ENCODE peak calls at places on chromosomes 11 and 22, in ten cellular contexts. E is tibial nerve, U is cardiac muscle cell, D is WERI-Rb-1, R is fibroblast of lung, H is BJ, B is GM23338, N is A549, A is upper lobe of left lung, Y is epithelial cell of proximal tubule. K is an unnamed sample.

GRCh38 chr22:44971651-44972362 is 38.0 kb downstream of the PHF21B start:
- DNase-seq in E (no peak), U (no peak), D (no peak), R (no peak), H (no peak), B (no peak), N (no peak), A (no peak), Y (no peak), K (no peak)

GRCh38 chr11:121321614-121322243 is 29.2 kb downstream of the SC5D start:
- DNase-seq in E (peak; percentile 41), U (peak; percentile 24), D (peak; percentile 67), R (peak; percentile 10), H (no peak), B (peak; percentile 79), N (no peak), A (no peak), Y (no peak), K (peak; percentile 37)

GRCh38 chr22:31622980-31623379 is 39.0 kb downstream of the PISD start:
- DNase-seq in E (no peak), U (no peak), D (no peak), R (no peak), H (no peak), B (no peak), N (no peak), A (no peak), Y (no peak), K (no peak)

GRCh38 chr11:73124796-73125195 is 17.3 kb downstream of the FCHSD2 start:
- DNase-seq in E (no peak), U (no peak), D (no peak), R (no peak), H (no peak), B (no peak), N (no peak), A (no peak), Y (no peak), K (no peak)

GRCh38 chr11:93727985-93728791 is 13.1 kb downstream of the TAF1D start:
- DNase-seq in E (no peak), U (no peak), D (no peak), R (no peak), H (no peak), B (no peak), N (no peak), A (no peak), Y (no peak), K (peak; percentile 54)

GRCh38 chr11:35579557-35580396 is 38.5 kb upstream of the FJX1 start:
- DNase-seq in E (peak; percentile 44), U (no peak), D (no peak), R (peak; percentile 87), H (peak; percentile 93), B (no peak), N (peak; percentile 69), A (no peak), Y (peak; percentile 7), K (peak; percentile 97)

GRCh38 chr22:44735518-44736428 is 16.6 kb upstream of the ARHGAP8 start:
- DNase-seq in E (peak; percentile 90), U (peak; percentile 82), D (peak; percentile 83), R (no peak), H (no peak), B (peak; percentile 92), N (peak; percentile 52), A (peak; percentile 91), Y (no peak), K (peak; percentile 39)

GRCh38 chr11:10091314-10092045 is 202.5 kb downstream of the SBF2 start:
- DNase-seq in E (no peak), U (no peak), D (no peak), R (peak; percentile 26), H (no peak), B (no peak), N (no peak), A (no peak), Y (no peak), K (no peak)

GRCh38 chr11:40819230-40819629 is 640.2 kb downstream of the LRRC4C start:
- DNase-seq in E (no peak), U (no peak), D (no peak), R (no peak), H (no peak), B (peak; percentile 48), N (no peak), A (no peak), Y (no peak), K (no peak)

DNA sequence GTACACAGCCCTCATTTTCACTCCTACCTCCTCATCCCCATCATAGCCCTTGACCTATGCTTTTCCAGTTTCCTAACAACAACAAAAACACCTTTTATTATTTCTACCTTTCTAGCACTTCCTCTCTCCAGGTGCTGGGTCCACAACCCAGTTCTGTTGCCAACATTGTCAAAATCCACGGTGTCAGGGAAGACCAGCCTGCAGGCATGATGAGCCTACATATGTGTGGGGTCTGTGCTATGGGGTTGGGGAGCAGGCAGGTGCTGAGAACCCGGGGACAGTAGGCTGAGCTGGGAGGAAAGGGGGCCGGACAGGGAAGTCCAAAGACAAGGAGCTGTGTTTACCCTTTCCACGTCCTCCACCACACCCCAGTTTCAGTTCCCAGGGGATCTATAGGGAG is 711 bp upstream of the ZPR1 start:
- DNase-seq in E (no peak), U (no peak), D (no peak), R (no peak), H (no peak), B (no peak), N (no peak), A (no peak), Y (no peak), K (no peak)
- H3K4me3 ChIP-seq in E (peak overlapping the region; percentile 67), U (peak overlapping the region; percentile 82), D (peak overlapping the region; percentile 85), R (peak overlapping the region; percentile 90), H (peak overlapping the region; percentile 80), B (peak overlapping the region; percentile 74), N (peak overlapping the region; percentile 94), A (peak overlapping the region; percentile 79), Y (peak overlapping the region; percentile 89), K (peak overlapping the region; percentile 87)

DNA sequence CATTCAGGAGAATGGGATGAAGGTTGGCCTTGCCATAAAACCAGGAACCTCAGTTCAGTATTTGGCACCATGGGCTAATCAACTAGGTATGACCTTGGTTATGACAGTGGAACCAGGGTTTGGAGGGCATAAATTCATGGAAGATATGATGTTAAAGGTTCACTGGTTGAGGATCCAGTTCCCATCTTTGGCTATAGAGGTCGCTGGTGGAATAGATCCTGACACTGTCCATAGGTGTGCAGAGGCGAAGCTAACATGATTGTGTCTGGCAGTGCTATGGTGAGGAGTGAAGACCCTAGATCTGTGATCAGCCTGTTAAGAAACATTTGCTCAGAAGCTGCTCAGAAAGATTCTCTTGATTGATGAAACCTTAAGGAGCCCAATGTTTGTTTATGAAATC is 5.7 kb downstream of the NF2 start:
- DNase-seq in E (no peak), U (peak; percentile 31), D (peak; percentile 23), R (no peak), H (no peak), B (peak; percentile 52), N (peak; percentile 16), A (no peak), Y (no peak), K (no peak)
- TF ChIP-seq CTCF in E (no peak), U (peak; percentile 34), D (peak; percentile 69), R (peak; percentile 32), H (peak; percentile 33), B (peak; percentile 57), N (peak; percentile 18), A (no peak), Y (peak; percentile 65), K (peak; percentile 34)

GRCh38 chr22:18070041-18070440 is 7.7 kb upstream of the PEX26 start:
- DNase-seq in E (no peak), U (no peak), D (no peak), R (no peak), H (no peak), B (no peak), N (no peak), A (no peak), Y (no peak), K (no peak)
- H3K4me3 ChIP-seq in E (no peak overlapping the region), U (no peak overlapping the region), D (no peak overlapping the region), R (no peak overlapping the region), H (no peak overlapping the region), B (no peak overlapping the region), N (no peak overlapping the region), A (no peak overlapping the region), Y (no peak overlapping the region), K (no peak overlapping the region)

GRCh38 chr11:68509105-68509504 is 48.6 kb downstream of the PPP6R3 start:
- DNase-seq in E (no peak), U (no peak), D (no peak), R (peak; percentile 28), H (peak; percentile 17), B (peak; percentile 28), N (no peak), A (no peak), Y (no peak), K (peak; percentile 76)
- TF ChIP-seq CTCF in E (no peak), U (no peak), D (no peak), R (no peak), H (no peak), B (no peak), N (no peak), A (no peak), Y (no peak), K (no peak)

GRCh38 chr22:36027960-36028645 is 521 bp downstream of the RBFOX2 start:
- DNase-seq in E (peak; percentile 8), U (peak; percentile 74), D (peak; percentile 22), R (no peak), H (no peak), B (peak; percentile 74), N (peak; percentile 45), A (no peak), Y (no peak), K (no peak)
- H3K4me3 ChIP-seq in E (peak overlapping the region; percentile 47), U (peak overlapping the region; percentile 98), D (peak overlapping the region; percentile 57), R (peak overlapping the region; percentile 85), H (peak overlapping the region; percentile 97), B (peak overlapping the region; percentile 94), N (peak overlapping the region; percentile 98), A (peak overlapping the region; percentile 69), Y (peak overlapping the region; percentile 71), K (peak overlapping the region; percentile 75)